ENCODE peak calls at places on chromosomes 3 and 15, in eight cellular contexts. P, E, X, B, Z, C, N and K are unnamed samples.

GRCh38 chr15:49460411-49460941 is 37.4 kb downstream of the FGF7 start:
- DNase-seq in P (no peak), E (no peak), X (no peak), B (no peak), Z (no peak), C (no peak), N (no peak), K (no peak)

GRCh38 chr15:74763416-74763815 is 14.8 kb downstream of the CYP1A2 start:
- DNase-seq in P (no peak), E (no peak), X (no peak), B (no peak), Z (peak; percentile 50), C (no peak), N (no peak), K (no peak)

GRCh38 chr15:60592386-60593339 is 113.7 kb upstream of the ICE2 start:
- DNase-seq in P (peak; percentile 86), E (peak; percentile 89), X (peak; percentile 60), B (peak; percentile 74), Z (peak; percentile 94), C (peak; percentile 80), N (peak; percentile 74), K (peak; percentile 64)

GRCh38 chr3:101803152-101803782 is 24.3 kb downstream of the NXPE3 start:
- DNase-seq in P (peak; percentile 52), E (peak; percentile 90), X (peak; percentile 83), B (peak; percentile 26), Z (no peak), C (peak; percentile 67), N (peak; percentile 55), K (peak; percentile 87)

GRCh38 chr3:195209836-195210551 is 61.0 kb downstream of the XXYLT1 start:
- DNase-seq in P (peak; percentile 50), E (no peak), X (peak; percentile 62), B (no peak), Z (no peak), C (peak; percentile 58), N (peak; percentile 28), K (peak; percentile 78)

GRCh38 chr15:62549345-62549970 is 384.4 kb upstream of the C2CD4B start:
- DNase-seq in P (peak; percentile 66), E (peak; percentile 27), X (peak; percentile 48), B (no peak), Z (peak; percentile 76), C (no peak), N (peak; percentile 31), K (peak; percentile 49)

GRCh38 chr15:59169337-59169736 is 37.3 kb upstream of the LDHAL6B start:
- DNase-seq in P (no peak), E (no peak), X (peak; percentile 86), B (no peak), Z (no peak), C (no peak), N (peak; percentile 80), K (peak; percentile 85)

GRCh38 chr3:535566-536416 is 339.2 kb downstream of the CHL1 start:
- DNase-seq in P (no peak), E (no peak), X (peak; percentile 61), B (no peak), Z (peak; percentile 87), C (no peak), N (no peak), K (peak; percentile 45)

GRCh38 chr3:195140410-195140809 is 130.5 kb downstream of the XXYLT1 start:
- DNase-seq in P (no peak), E (no peak), X (no peak), B (no peak), Z (no peak), C (no peak), N (no peak), K (no peak)

GRCh38 chr3:150309557-150309956 is 98.5 kb upstream of the TSC22D2 start:
- DNase-seq in P (no peak), E (no peak), X (peak; percentile 58), B (no peak), Z (no peak), C (no peak), N (no peak), K (no peak)

GRCh38 chr3:195147649-195148121 is 123.3 kb downstream of the XXYLT1 start:
- DNase-seq in P (no peak), E (peak; percentile 95), X (peak; percentile 75), B (no peak), Z (no peak), C (peak; percentile 47), N (peak; percentile 91), K (no peak)

GRCh38 chr3:16378920-16379319 is 113.9 kb downstream of the OXNAD1 start:
- DNase-seq in P (no peak), E (no peak), X (peak; percentile 29), B (no peak), Z (no peak), C (no peak), N (no peak), K (no peak)

GRCh38 chr3:186648851-186649250 is 8.7 kb downstream of the FETUB start:
- DNase-seq in P (no peak), E (no peak), X (no peak), B (no peak), Z (no peak), C (no peak), N (no peak), K (no peak)

GRCh38 chr15:63244976-63245645 is 32.3 kb upstream of the APH1B start:
- DNase-seq in P (no peak), E (no peak), X (no peak), B (no peak), Z (no peak), C (no peak), N (peak; percentile 65), K (no peak)

GRCh38 chr3:134035836-134036235 is 6.1 kb upstream of the SLCO2A1 start:
- DNase-seq in P (no peak), E (no peak), X (no peak), B (no peak), Z (no peak), C (no peak), N (no peak), K (no peak)

GRCh38 chr15:82679626-82680199 is 30.0 kb downstream of the AP3B2 start:
- DNase-seq in P (no peak), E (no peak), X (no peak), B (no peak), Z (no peak), C (no peak), N (no peak), K (no peak)

GRCh38 chr15:82674873-82675272 is 27.7 kb upstream of the CPEB1 start:
- DNase-seq in P (no peak), E (no peak), X (no peak), B (no peak), Z (no peak), C (no peak), N (no peak), K (no peak)

GRCh38 chr15:82681371-82681770 is 28.3 kb downstream of the AP3B2 start:
- DNase-seq in P (no peak), E (no peak), X (no peak), B (no peak), Z (peak; percentile 53), C (no peak), N (no peak), K (no peak)

GRCh38 chr15:82680200-82681102 is 29.2 kb downstream of the AP3B2 start:
- DNase-seq in P (peak; percentile 61), E (peak; percentile 90), X (no peak), B (peak; percentile 58), Z (peak; percentile 96), C (no peak), N (no peak), K (no peak)

GRCh38 chr15:82677720-82678323 is 30.7 kb upstream of the CPEB1 start:
- DNase-seq in P (no peak), E (no peak), X (no peak), B (no peak), Z (peak; percentile 30), C (no peak), N (no peak), K (no peak)
- H3K4me3 ChIP-seq in P (no peak overlapping the region), E (no peak overlapping the region), X (no peak overlapping the region), B (no peak overlapping the region), Z (no peak overlapping the region), C (no peak overlapping the region), N (no peak overlapping the region), K (no peak overlapping the region)

DNA sequence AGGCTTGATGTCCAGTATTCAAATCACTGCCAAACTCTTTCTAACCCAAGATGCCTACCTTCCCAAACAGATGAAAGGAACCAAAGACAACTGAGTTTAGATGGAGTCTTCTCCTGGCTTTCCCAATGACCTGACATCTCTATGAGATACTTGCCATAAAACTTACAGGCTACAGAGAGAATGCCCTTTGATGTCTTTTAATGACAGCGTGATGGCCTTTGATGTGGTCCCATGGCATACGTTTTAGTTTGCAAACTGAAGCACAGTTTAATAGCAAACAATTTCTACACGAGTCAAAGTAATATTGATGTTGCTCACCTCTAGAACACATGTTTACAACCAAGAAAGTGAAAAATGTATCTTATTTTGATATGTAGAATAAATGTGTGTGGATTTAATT is 73.2 kb downstream of the ZIC4 start:
- DNase-seq in P (no peak), E (no peak), X (no peak), B (no peak), Z (no peak), C (no peak), N (no peak), K (no peak)
- H3K27me3 ChIP-seq in P (no peaks in the 10 kb centered on the region), E (no peaks in the 10 kb centered on the region), X (no peaks in the 10 kb centered on the region), B (no peaks in the 10 kb centered on the region), Z (no peaks in the 10 kb centered on the region), C (no peaks in the 10 kb centered on the region), N (no peaks in the 10 kb centered on the region), K (no peaks in the 10 kb centered on the region)

GRCh38 chr3:58340594-58341244 is 8.0 kb downstream of the PXK start:
- DNase-seq in P (no peak), E (no peak), X (no peak), B (no peak), Z (no peak), C (no peak), N (no peak), K (no peak)

GRCh38 chr3:58345457-58345856 is 12.8 kb downstream of the PXK start:
- DNase-seq in P (no peak), E (no peak), X (no peak), B (no peak), Z (no peak), C (no peak), N (no peak), K (no peak)

GRCh38 chr3:58342676-58343075 is 10.0 kb downstream of the PXK start:
- DNase-seq in P (no peak), E (no peak), X (no peak), B (no peak), Z (no peak), C (no peak), N (no peak), K (no peak)

GRCh38 chr3:58337190-58337589 is 4.5 kb downstream of the PXK start:
- DNase-seq in P (no peak), E (no peak), X (no peak), B (no peak), Z (no peak), C (no peak), N (no peak), K (no peak)

DNA sequence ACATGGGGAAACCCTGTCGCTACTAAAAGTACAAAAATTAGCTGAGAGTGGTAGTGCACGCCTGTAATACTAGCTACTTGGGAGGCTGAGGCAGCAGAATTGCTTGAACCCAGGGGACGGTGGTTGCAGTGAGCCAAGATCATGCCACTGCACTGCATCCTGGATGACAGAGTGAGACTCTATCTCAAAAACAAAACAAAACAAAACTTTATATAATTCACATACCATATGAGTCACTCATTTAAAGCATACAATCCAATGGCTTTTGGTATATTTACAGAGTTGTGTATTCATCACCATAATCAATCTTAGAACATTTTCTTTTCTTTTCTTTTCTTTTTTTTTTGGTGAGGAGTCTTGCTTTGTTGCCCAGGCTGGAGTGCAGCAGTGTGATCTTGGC is 8.7 kb downstream of the PXK start:
- DNase-seq in P (no peak), E (no peak), X (no peak), B (no peak), Z (no peak), C (no peak), N (no peak), K (no peak)
- H3K4me1 ChIP-seq in P (no peaks in the 10 kb centered on the region), E (no peaks in the 10 kb centered on the region), X (peaks cover 7% of the 10 kb centered on the region), B (no peaks in the 10 kb centered on the region), Z (no peaks in the 10 kb centered on the region), C (no peaks in the 10 kb centered on the region), N (no peaks in the 10 kb centered on the region), K (peaks cover 8% of the 10 kb centered on the region)

GRCh38 chr3:126316515-126316939 is 40.7 kb downstream of the KLF15 start:
- DNase-seq in P (no peak), E (no peak), X (no peak), B (no peak), Z (no peak), C (no peak), N (no peak), K (no peak)
- H3K4me3 ChIP-seq in P (no peak overlapping the region), E (no peak overlapping the region), X (no peak overlapping the region), B (no peak overlapping the region), Z (no peak overlapping the region), C (no peak overlapping the region), N (no peak overlapping the region), K (no peak overlapping the region)